ENCODE peak calls at places on chromosomes 4 and X, in nine cellular contexts. R is lower leg skin, H is Peyer's patch, S is HepG2, G is adrenal gland, I is tibial nerve, T is HCT116, W is suprapubic skin, M is right lobe of liver. K is an unnamed sample.

GRCh38 chr4:87066403-87067119 is 131.8 kb downstream of the AFF1 start:
- DNase-seq in I (no peak), R (no peak), W (no peak), S (no peak), H (no peak), T (no peak), G (no peak), M (no peak), K (no peak)

GRCh38 chr4:182975806-182976205 is 58.6 kb upstream of the DCTD start:
- DNase-seq in W (no peak), R (no peak), I (no peak), S (no peak), T (peak), H (no peak), M (no peak), G (no peak), K (no peak)

GRCh38 chrX:13064599-13065143 is 20.3 kb upstream of the FAM9C start:
- DNase-seq in M (no peak), S (no peak), I (no peak), T (no peak), H (no peak), W (no peak), G (no peak), R (peak), K (no peak)

GRCh38 chrX:130645955-130646583 is 244.3 kb downstream of the RBMX2 start:
- DNase-seq in M (peak), H (no peak), R (no peak), G (no peak), I (no peak), S (peak), W (no peak), T (no peak), K (no peak)

GRCh38 chr4:165402375-165402774 is 23.6 kb downstream of the CPE start:
- DNase-seq in T (no peak), W (no peak), G (no peak), M (no peak), H (no peak), S (no peak), R (no peak), I (no peak), K (no peak)

GRCh38 chr4:95524722-95525121 is 24.1 kb downstream of the UNC5C start:
- DNase-seq in M (no peak), W (no peak), R (no peak), H (no peak), S (no peak), G (no peak), I (no peak), T (no peak), K (no peak)

GRCh38 chrX:63506320-63506719 is 155.2 kb upstream of the SPIN4 start:
- DNase-seq in W (no peak), H (no peak), G (no peak), S (peak), T (peak), M (no peak), R (no peak), I (no peak), K (no peak)

GRCh38 chrX:81411517-81411916 is 209.6 kb downstream of the SH3BGRL start:
- DNase-seq in G (no peak), I (no peak), W (no peak), T (no peak), S (no peak), M (no peak), H (no peak), R (no peak), K (no peak)

GRCh38 chr4:67104145-67104544 is 441.2 kb downstream of the CENPC start:
- DNase-seq in H (no peak), T (no peak), M (no peak), S (no peak), G (no peak), W (no peak), R (no peak), I (no peak), K (no peak)

GRCh38 chr4:8047837-8048678 is 108.4 kb upstream of the AFAP1 start:
- DNase-seq in M (no peak), W (no peak), T (no peak), H (no peak), S (no peak), R (no peak), G (no peak), I (no peak), K (peak)

GRCh38 chr4:131644619-131645018 is 1504.5 kb upstream of the PCDH10 start:
- DNase-seq in T (peak), R (no peak), M (no peak), G (peak), S (peak), I (no peak), W (no peak), H (no peak), K (no peak)

GRCh38 chrX:26649534-26649933 is 433.6 kb downstream of the MAGEB5 start:
- DNase-seq in R (no peak), S (peak), I (no peak), W (no peak), M (no peak), H (no peak), T (peak), G (no peak), K (no peak)

GRCh38 chr4:140816806-140817205 is 60.6 kb upstream of the TBC1D9 start:
- DNase-seq in H (no peak), S (no peak), W (no peak), G (no peak), R (no peak), I (no peak), T (no peak), M (no peak), K (no peak)

GRCh38 chr4:124030038-124030638 is 633.5 kb downstream of the SPRY1 start:
- DNase-seq in R (peak), H (no peak), I (no peak), S (no peak), M (no peak), G (no peak), T (no peak), W (no peak), K (no peak)

GRCh38 chrX:115560978-115561604 is at the start of gene PLS3:
- DNase-seq in W (peak), R (peak), H (peak), I (peak), M (peak), G (peak), S (peak), T (peak), K (peak)

GRCh38 chr4:56084849-56085248 is 136.1 kb downstream of the CEP135 start:
- DNase-seq in M (no peak), I (no peak), W (no peak), G (no peak), H (no peak), S (no peak), R (no peak), T (no peak), K (no peak)

GRCh38 chr4:62930884-62931283 is 1478.4 kb downstream of the TECRL start:
- DNase-seq in H (no peak), W (no peak), R (no peak), S (no peak), M (no peak), G (no peak), T (no peak), I (no peak), K (no peak)

GRCh38 chrX:124217289-124218251 is 114.9 kb upstream of the TEX13D start:
- DNase-seq in W (no peak), G (no peak), R (no peak), H (peak), I (no peak), S (peak), T (no peak), M (no peak), K (no peak)

GRCh38 chr4:121728798-121729226 is 32.0 kb upstream of the ANXA5 start:
- DNase-seq in T (no peak), H (no peak), W (no peak), M (no peak), G (no peak), I (no peak), S (no peak), R (no peak), K (no peak)

GRCh38 chrX:132651411-132652086 is 162.7 kb upstream of the MBNL3 start:
- DNase-seq in S (no peak), M (no peak), H (no peak), W (no peak), I (no peak), G (no peak), R (no peak), T (no peak), K (no peak)

GRCh38 chr4:67892905-67893304 is 9.1 kb upstream of the TMPRSS11D start:
- DNase-seq in I (no peak), R (no peak), T (no peak), S (no peak), G (no peak), W (no peak), H (no peak), M (no peak), K (no peak)

GRCh38 chrX:6683353-6683752 is 148.4 kb upstream of the VCX3A start:
- DNase-seq in R (no peak), T (no peak), S (no peak), I (no peak), H (no peak), G (no peak), W (no peak), M (no peak), K (no peak)

GRCh38 chrX:9785944-9786741 is at the start of gene SHROOM2:
- DNase-seq in M (peak), G (peak), I (no peak), S (no peak), W (no peak), H (no peak), R (no peak), T (no peak), K (peak)

GRCh38 chrX:20378291-20378920 is 111.7 kb upstream of the RPS6KA3 start:
- DNase-seq in T (no peak), R (no peak), I (no peak), H (peak), G (no peak), M (no peak), W (no peak), S (no peak), K (no peak)

GRCh38 chr4:113232194-113232593 is 182.7 kb downstream of the ANK2 start:
- DNase-seq in S (no peak), W (no peak), M (no peak), H (no peak), R (no peak), I (no peak), G (no peak), T (no peak), K (no peak)

GRCh38 chr4:37542749-37543148 is 143.4 kb downstream of the RELL1 start:
- DNase-seq in T (no peak), I (no peak), G (no peak), H (no peak), R (no peak), W (no peak), M (no peak), S (no peak), K (no peak)

GRCh38 chrX:65658229-65658628 is 9.2 kb upstream of the MSN start:
- DNase-seq in H (no peak), R (no peak), M (no peak), G (no peak), I (no peak), T (no peak), W (no peak), S (no peak), K (no peak)

GRCh38 chr4:72394264-72394663 is 174.8 kb downstream of the ADAMTS3 start:
- DNase-seq in H (no peak), R (no peak), T (no peak), W (no peak), S (no peak), G (no peak), I (no peak), M (no peak), K (no peak)

GRCh38 chrX:13010546-13010945 is 33.9 kb downstream of the FAM9C start:
- DNase-seq in R (no peak), S (no peak), I (no peak), H (no peak), T (no peak), W (no peak), M (no peak), G (no peak), K (no peak)

GRCh38 chr4:7323872-7324650 is 110.7 kb downstream of the PSAPL1 start:
- DNase-seq in T (peak), M (no peak), G (no peak), H (no peak), W (no peak), I (no peak), S (peak), R (no peak), K (no peak)

GRCh38 chr4:185265942-185266341 is 56.5 kb downstream of the SNX25 start:
- DNase-seq in G (no peak), S (no peak), T (no peak), M (no peak), W (no peak), I (no peak), H (no peak), R (no peak), K (no peak)

GRCh38 chr4:59247032-59247431 is 1953.1 kb upstream of the ADGRL3 start:
- DNase-seq in M (no peak), R (no peak), G (no peak), W (no peak), H (no peak), S (peak), I (no peak), T (no peak), K (no peak)

GRCh38 chr4:2412885-2413716 is 5.3 kb downstream of the ZFYVE28 start:
- DNase-seq in W (peak), H (peak), R (peak), G (peak), S (peak), I (peak), T (peak), M (no peak), K (peak)

GRCh38 chr4:104486702-104487101 is 8.0 kb downstream of the CXXC4 start:
- DNase-seq in R (no peak), H (no peak), G (no peak), T (no peak), M (no peak), S (no peak), I (no peak), W (no peak), K (no peak)
- H3K4me3 ChIP-seq in R (no peak), H (no peak), G (no peak), T (no peak), M (no peak), S (no peak), I (no peak), W (no peak), K (no peak)

GRCh38 chrX:24561121-24561520 is 86.0 kb downstream of the PCYT1B start:
- DNase-seq in S (no peak), I (no peak), W (no peak), H (no peak), R (no peak), M (no peak), T (peak), G (no peak), K (no peak)
- TF ChIP-seq POLR2A in S (no peak), I (no peak), W (no peak), H (no peak), R (no peak), M (no peak), T (no peak), G (no peak), K (no peak)

DNA sequence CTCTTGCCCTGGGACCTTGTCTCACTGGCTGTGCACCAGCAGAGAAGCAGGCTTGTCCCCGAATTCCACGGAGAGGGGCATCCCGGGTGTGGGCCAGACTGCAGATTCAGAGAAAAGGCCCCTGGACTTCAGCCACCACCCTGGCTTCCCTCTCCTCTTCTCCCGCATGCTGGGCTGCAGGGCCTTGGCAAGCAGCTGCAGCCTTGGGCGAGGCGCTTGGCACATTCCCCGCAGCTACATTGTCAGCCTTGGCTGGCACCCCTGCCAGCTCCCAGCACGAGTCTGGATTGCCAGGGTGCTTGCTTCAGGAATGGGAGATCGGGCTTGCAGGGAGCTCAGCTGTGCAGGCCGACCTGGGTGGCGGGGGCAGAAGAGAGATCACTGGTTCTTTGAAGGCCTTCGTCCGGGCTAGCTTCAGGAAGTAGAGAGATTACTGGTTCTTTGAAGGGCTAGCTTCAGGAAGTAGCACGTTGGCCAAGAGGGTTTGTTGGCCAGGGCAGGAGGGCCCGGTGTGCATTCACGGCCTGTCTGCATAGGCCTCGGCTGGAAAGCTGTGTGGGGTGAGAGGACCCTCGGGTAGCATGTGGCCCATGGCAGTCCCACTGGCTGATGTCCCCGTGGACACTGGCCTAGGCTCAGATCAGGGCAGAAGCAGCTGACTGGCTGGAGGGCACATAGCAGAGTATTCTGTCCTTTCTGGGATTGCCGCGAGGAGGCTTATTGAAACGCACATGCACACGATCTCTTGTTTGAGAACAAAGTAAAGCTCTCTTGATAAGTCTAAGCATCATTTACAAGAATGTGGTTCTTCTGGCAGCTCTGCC is 2.7 kb downstream of the ABCD1 start:
- DNase-seq in S (peak), R (no peak), G (peak), M (peak), H (no peak), I (peak), W (no peak), T (no peak), K (peak)
- H3K4me3 ChIP-seq in S (peak), R (no peak), G (no peak), M (peak), H (peak), I (no peak), W (peak), T (peak), K (peak)

GRCh38 chrX:23745786-23746185 is 2.7 kb upstream of the ACOT9 start:
- DNase-seq in I (no peak), S (no peak), T (no peak), W (no peak), G (no peak), R (no peak), M (no peak), H (no peak), K (no peak)

GRCh38 chrX:23742693-23743622 is at the start of gene ACOT9:
- DNase-seq in S (peak), M (peak), G (peak), T (peak), H (peak), R (peak), I (peak), W (peak), K (peak)

GRCh38 chrX:23737413-23737812 is 5.7 kb downstream of the ACOT9 start:
- DNase-seq in H (no peak), G (no peak), M (no peak), R (no peak), T (no peak), S (no peak), I (no peak), W (no peak), K (no peak)

DNA sequence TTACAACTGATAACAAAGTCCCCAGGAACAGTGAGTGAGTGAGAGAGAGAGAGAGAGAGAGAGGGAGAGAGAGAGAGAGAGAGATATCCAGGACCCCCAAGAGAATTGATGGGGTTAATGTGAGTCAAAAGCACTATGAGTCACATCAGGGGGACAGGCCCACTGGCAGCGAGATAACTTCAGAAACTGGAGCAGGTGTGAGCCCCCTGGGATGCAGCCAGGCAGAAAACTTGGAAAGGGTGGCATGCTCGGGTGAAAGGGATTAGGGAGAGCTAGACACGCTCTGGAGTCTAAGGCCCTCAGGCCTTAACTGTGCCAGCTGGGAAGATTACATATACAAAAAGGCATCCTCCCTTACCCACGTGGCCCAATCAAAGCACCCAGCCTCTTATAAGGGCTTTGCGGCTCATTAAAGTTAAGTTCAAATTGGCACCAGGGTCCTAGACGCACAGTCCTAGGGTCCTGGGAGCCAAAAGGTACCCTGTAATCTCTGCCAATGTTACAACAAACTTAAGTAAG is 843 bp downstream of the ACOT9 start:
- DNase-seq in R (peak), I (no peak), W (peak), H (no peak), S (peak), T (no peak), G (peak), M (no peak), K (peak)
- TF ChIP-seq POLR2A in R (no peak), I (no peak), W (no peak), H (no peak), S (no peak), T (no peak), G (peak), M (no peak), K (no peak)

DNA sequence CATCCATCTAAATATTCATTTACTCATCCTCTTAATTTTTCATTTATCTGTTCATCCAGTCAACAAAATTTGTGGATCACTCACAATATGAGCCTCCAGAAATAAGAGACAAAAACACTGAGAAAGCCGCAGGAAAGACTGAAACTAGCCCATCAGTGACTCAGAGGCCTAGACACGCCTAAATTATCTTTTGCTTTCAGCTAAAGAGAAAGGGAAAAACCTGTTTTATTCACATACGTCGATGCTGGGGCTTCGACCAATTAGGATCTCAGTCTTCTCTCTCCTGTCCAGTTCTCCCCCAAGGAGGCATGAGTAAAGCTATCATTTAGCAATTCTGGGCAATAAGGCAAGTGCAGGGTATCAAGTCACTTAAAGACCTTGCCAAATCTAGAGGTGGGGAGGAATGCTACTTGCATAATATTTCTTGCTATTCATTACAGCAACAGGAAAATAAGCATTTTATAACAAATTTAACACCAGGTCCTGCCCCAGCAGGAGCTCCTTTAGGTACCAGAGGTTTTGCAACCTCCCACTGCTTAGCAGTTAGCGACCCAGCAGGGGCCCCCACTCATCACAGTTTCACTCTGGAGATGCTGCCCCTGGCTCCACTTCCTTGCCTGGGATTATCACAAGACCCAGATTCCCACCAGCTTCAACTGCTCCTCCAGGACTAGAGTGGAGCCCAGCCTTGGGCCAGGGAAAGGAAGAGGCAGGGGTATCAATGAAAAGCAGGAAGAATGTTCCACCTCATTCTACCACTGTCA is 30.1 kb upstream of the TMEM154 start:
- DNase-seq in R (no peak), W (no peak), G (no peak), M (no peak), T (no peak), H (no peak), I (no peak), S (no peak), K (no peak)
- H3K4me3 ChIP-seq in R (no peak), W (no peak), G (no peak), M (no peak), T (no peak), H (no peak), I (no peak), S (no peak), K (no peak)

DNA sequence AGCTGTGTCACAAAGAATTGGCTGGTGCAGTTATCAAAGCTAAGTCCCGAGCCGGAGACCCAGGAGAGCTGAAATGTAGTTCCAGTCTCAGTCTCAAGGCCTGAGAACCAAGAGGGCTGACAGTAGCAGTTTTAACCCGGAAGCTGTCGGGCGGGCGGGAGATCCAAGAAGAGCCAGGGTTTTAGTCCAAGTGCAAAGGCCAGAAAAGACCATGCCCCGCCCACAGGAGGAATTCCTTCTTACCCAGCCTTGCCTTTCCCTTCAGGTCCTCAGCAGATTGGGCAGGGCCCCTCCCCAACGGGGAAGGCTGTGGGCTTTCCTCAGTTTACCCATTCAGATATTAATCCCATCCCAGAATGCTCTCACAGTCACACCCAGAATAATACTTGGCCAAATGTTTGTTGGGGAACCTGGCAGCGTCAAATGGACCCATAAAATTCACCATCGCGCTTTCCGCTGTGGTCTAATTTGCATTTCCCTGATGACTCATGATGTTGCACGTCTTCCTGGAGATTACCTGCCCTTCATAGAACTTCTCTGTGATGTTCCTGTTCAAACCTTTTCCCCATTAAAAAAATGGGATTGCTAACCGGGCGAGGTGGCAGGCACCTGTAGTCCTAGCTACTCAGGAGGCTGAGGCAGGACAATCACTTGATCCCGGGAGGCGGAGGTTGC is 16.2 kb downstream of the MAEA start:
- DNase-seq in R (no peak), T (peak), G (no peak), I (no peak), H (peak), M (no peak), W (no peak), S (no peak), K (no peak)
- TF ChIP-seq POLR2A in R (no peak), T (no peak), G (no peak), I (no peak), H (no peak), M (no peak), W (no peak), S (no peak), K (no peak)